ENCODE peak calls at places on chromosomes 3 and 15, in eight cellular contexts. Q, T, V, U, X, B, N and G are unnamed samples. For H3K4me1 and H3K27me3, the result is how much of the 10 kb centered on the place peaks cover.

GRCh38 chr3:191236635-191237034 is 37.6 kb downstream of the OSTN start:
- DNase-seq in Q (no peak), T (no peak), V (no peak), U (no peak), X (no peak), B (no peak), N (peak), G (no peak)

GRCh38 chr15:70169147-70169546 is 71.4 kb upstream of the TLE3 start:
- DNase-seq in Q (no peak), T (no peak), V (no peak), U (no peak), X (no peak), B (no peak), N (no peak), G (no peak)

GRCh38 chr15:87916208-87916607 is 340.3 kb downstream of the NTRK3 start:
- DNase-seq in Q (no peak), T (no peak), V (no peak), U (no peak), X (no peak), B (no peak), N (no peak), G (no peak)

GRCh38 chr3:69370156-69370944 is 15.5 kb downstream of the FRMD4B start:
- DNase-seq in Q (peak), T (peak), V (peak), U (no peak), X (peak), B (peak), N (no peak), G (no peak)

GRCh38 chr3:165355316-165355715 is 159.1 kb upstream of the SLITRK3 start:
- DNase-seq in Q (no peak), T (no peak), V (no peak), U (no peak), X (no peak), B (no peak), N (no peak), G (no peak)

GRCh38 chr3:8301977-8302589 is 199.5 kb upstream of the LMCD1 start:
- DNase-seq in Q (no peak), T (no peak), V (no peak), U (peak), X (no peak), B (no peak), N (peak), G (peak)

GRCh38 chr3:20068512-20069177 is 28.4 kb downstream of the KAT2B start:
- DNase-seq in Q (no peak), T (no peak), V (no peak), U (no peak), X (no peak), B (no peak), N (no peak), G (no peak)

GRCh38 chr3:112604536-112604935 is 36.4 kb downstream of the CCDC80 start:
- DNase-seq in Q (no peak), T (no peak), V (no peak), U (no peak), X (no peak), B (no peak), N (peak), G (no peak)

GRCh38 chr3:151709847-151710246 is 23.9 kb upstream of the AADACL2 start:
- DNase-seq in Q (no peak), T (no peak), V (no peak), U (no peak), X (no peak), B (no peak), N (peak), G (no peak)

GRCh38 chr3:1700650-1701049 is 398.0 kb upstream of the CNTN4 start:
- DNase-seq in Q (no peak), T (no peak), V (no peak), U (no peak), X (no peak), B (no peak), N (no peak), G (no peak)

GRCh38 chr15:85974742-85975141 is 104.9 kb upstream of the AGBL1 start:
- DNase-seq in Q (no peak), T (no peak), V (no peak), U (no peak), X (no peak), B (no peak), N (no peak), G (no peak)

GRCh38 chr3:66836363-66837152 is 161.5 kb upstream of the KBTBD8 start:
- DNase-seq in Q (no peak), T (no peak), V (no peak), U (no peak), X (no peak), B (no peak), N (peak), G (no peak)

GRCh38 chr3:13612829-13613228 is 63.9 kb downstream of the FBLN2 start:
- DNase-seq in Q (no peak), T (peak), V (peak), U (no peak), X (peak), B (peak), N (peak), G (no peak)

GRCh38 chr15:90675464-90675863 is 41.7 kb upstream of the BLM start:
- DNase-seq in Q (no peak), T (no peak), V (no peak), U (no peak), X (no peak), B (no peak), N (no peak), G (no peak)

GRCh38 chr3:124974691-124975090 is 40.1 kb upstream of the MUC13 start:
- DNase-seq in Q (no peak), T (no peak), V (no peak), U (no peak), X (no peak), B (peak), N (no peak), G (no peak)

GRCh38 chr3:112638327-112639020 is 2.5 kb downstream of the CCDC80 start:
- DNase-seq in Q (no peak), T (no peak), V (peak), U (no peak), X (no peak), B (peak), N (no peak), G (no peak)

GRCh38 chr3:78277793-78278192 is 1237.9 kb downstream of the ROBO2 start:
- DNase-seq in Q (no peak), T (no peak), V (no peak), U (no peak), X (no peak), B (no peak), N (no peak), G (no peak)

GRCh38 chr15:80925597-80926059 is 64.0 kb downstream of the MESD start:
- DNase-seq in Q (no peak), T (no peak), V (no peak), U (no peak), X (no peak), B (no peak), N (no peak), G (no peak)

GRCh38 chr3:196528639-196529233 is 13.6 kb upstream of the SMCO1 start:
- DNase-seq in Q (peak), T (no peak), V (peak), U (peak), X (peak), B (peak), N (peak), G (peak)

GRCh38 chr3:37295925-37296324 is 121.5 kb upstream of the LRRFIP2 start:
- DNase-seq in Q (no peak), T (no peak), V (no peak), U (no peak), X (no peak), B (no peak), N (peak), G (no peak)

GRCh38 chr3:149566296-149566945 is 91.4 kb downstream of the WWTR1 start:
- DNase-seq in Q (no peak), T (no peak), V (no peak), U (no peak), X (no peak), B (no peak), N (peak), G (no peak)

GRCh38 chr3:31232049-31233040 is 300.4 kb upstream of the STT3B start:
- DNase-seq in Q (peak), T (no peak), V (peak), U (no peak), X (no peak), B (no peak), N (no peak), G (no peak)

GRCh38 chr3:192038726-192039125 is 577.8 kb downstream of the PYDC2 start:
- DNase-seq in Q (no peak), T (no peak), V (no peak), U (no peak), X (no peak), B (no peak), N (no peak), G (no peak)

GRCh38 chr3:29759443-29760033 is 478.7 kb downstream of the RBMS3 start:
- DNase-seq in Q (peak), T (no peak), V (no peak), U (no peak), X (no peak), B (no peak), N (peak), G (no peak)

GRCh38 chr15:28125673-28126651 is 26.8 kb upstream of the OCA2 start:
- DNase-seq in Q (no peak), T (no peak), V (no peak), U (peak), X (peak), B (no peak), N (peak), G (no peak)

GRCh38 chr3:98508582-98508981 is 11.1 kb downstream of the OR5K2 start:
- DNase-seq in Q (no peak), T (no peak), V (no peak), U (no peak), X (no peak), B (no peak), N (no peak), G (no peak)

GRCh38 chr15:87167706-87168105 is 1088.0 kb downstream of the AGBL1 start:
- DNase-seq in Q (no peak), T (no peak), V (no peak), U (no peak), X (no peak), B (no peak), N (no peak), G (no peak)

GRCh38 chr3:115788921-115789470 is 165.7 kb downstream of the GAP43 start:
- DNase-seq in Q (no peak), T (no peak), V (no peak), U (no peak), X (no peak), B (no peak), N (peak), G (no peak)

GRCh38 chr3:103786296-103786695 is 1351.5 kb downstream of the ZPLD1 start:
- DNase-seq in Q (no peak), T (no peak), V (no peak), U (no peak), X (no peak), B (no peak), N (no peak), G (no peak)

GRCh38 chr3:119011528-119011927 is 23.1 kb downstream of the IGSF11 start:
- DNase-seq in Q (no peak), T (no peak), V (no peak), U (no peak), X (no peak), B (no peak), N (no peak), G (no peak)

DNA sequence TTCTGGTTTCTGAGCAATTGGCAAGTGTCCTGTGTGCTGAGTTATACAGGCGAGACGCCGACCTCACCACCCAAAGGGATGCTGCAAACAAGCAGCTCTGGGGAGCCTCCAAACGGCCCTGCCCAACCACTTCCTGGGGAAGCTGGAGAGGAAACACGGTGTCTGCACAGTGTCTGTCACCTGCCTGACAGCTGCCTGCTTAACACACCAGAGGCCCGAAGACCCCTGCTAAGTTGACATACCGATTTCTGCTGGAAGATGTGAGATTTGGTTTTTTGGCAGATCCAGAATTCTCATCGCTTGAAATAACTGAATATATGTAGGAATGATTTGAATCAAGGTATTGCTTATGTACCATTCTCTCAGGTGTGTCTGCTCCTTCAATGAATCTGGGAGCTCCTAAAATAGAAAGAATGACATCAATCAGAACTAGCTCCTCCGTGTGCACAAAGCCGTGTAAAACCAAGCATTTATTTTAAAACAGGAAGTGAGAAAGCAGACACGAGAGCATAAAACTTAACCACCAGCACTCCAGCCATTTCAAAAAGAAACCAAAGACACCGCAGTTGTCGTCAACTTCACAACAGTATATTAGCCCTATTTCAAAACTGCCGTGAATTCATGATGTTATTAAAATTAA is 27.2 kb downstream of the LRRC2 start:
- DNase-seq in Q (peak), T (no peak), V (peak), U (no peak), X (peak), B (peak), N (peak), G (no peak)
- H3K4me3 ChIP-seq in Q (peak), T (peak), V (no peak), U (no peak), X (no peak), B (no peak), N (no peak), G (no peak)

DNA sequence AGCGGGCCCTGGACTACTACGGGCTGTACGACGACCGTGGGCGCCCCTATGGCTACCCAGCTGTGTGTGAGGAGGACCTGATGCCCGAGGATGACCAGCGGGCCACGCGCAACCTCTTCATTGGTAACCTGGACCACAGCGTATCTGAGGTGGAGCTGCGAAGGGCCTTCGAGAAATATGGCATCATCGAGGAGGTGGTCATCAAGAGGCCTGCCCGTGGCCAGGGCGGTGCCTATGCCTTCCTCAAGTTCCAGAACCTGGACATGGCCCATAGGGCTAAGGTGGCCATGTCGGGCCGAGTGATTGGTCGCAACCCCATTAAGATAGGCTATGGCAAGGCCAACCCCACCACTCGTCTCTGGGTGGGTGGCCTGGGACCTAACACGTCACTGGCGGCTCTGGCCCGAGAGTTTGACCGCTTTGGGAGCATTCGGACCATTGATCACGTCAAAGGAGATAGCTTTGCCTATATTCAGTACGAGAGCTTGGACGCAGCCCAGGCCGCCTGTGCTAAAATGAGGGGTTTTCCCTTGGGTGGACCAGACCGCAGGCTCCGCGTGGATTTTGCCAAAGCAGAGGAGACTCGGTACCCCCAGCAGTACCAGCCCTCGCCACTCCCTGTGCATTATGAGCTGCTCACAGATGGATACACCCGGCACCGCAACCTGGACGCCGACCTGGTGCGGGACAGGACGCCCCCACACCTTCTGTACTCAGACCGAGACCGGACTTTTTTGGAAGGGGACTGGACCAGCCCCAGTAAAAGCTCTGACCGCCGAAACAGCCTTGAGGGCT is 1.4 kb downstream of the RBM15B start:
- DNase-seq in Q (no peak), T (no peak), V (no peak), U (no peak), X (no peak), B (no peak), N (no peak), G (no peak)
- H3K4me1 ChIP-seq in Q (under half), T (half or more), V (half or more), U (under half), X (under half), B (under half), N (under half), G (under half)

DNA sequence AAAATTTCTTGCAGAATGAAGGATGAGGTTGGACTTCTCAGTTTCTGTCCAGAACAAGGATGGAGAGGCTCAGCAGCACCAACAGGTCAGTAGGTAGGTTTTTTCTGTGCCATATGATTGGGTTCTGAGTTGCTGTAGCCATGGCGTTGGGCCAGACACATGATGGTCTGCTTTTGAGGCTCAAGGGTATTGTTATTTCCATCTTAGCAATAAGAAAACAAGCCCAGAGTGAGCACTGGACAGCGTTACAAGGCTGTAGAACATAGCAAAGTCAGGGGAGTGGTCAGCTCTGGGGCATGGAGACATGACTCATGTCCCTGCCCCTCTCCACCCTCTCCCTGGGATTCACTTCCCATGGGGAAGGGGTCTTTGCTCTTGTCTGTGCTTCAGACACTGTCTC is 137.6 kb upstream of the TOPAZ1 start:
- DNase-seq in Q (no peak), T (no peak), V (no peak), U (no peak), X (no peak), B (no peak), N (no peak), G (no peak)
- H3K27me3 ChIP-seq in Q (under half), T (under half), V (under half), U (under half), X (under half), B (under half), N (under half), G (under half)

DNA sequence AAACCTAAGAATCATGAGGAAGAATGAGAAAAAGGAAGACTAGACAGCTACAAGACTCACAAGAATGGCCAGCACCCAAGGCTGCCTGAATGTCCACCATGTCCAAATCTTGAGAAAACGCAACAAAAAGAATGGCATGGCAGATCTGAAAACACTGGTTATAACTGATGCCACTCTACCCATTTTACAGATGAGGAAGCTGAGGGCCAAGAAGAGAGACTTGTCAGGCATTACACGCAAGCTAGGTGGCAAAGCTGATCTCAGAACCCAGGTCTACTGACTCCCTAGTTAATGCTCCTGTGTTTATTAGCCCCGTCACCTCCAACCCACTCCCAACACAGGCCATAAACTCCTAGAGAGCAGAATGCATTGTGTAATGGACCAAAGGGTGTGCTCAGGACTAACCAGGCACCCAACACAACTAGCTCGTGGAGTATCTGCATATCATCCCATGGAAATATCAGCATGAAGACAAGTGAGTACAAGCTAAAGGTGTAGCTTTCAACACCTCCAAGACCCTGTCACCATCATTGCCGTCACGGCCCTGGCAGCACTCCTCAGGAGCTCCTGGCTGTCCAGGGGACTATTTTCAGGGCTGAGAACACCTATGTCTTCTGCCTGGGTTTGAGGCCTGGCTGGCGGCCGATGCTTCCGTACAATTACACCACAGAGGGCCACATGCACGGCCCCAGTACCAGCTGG is 111.7 kb downstream of the XXYLT1 start:
- DNase-seq in Q (no peak), T (no peak), V (no peak), U (no peak), X (no peak), B (no peak), N (no peak), G (no peak)
- H3K4me3 ChIP-seq in Q (no peak), T (no peak), V (no peak), U (no peak), X (no peak), B (no peak), N (no peak), G (no peak)

DNA sequence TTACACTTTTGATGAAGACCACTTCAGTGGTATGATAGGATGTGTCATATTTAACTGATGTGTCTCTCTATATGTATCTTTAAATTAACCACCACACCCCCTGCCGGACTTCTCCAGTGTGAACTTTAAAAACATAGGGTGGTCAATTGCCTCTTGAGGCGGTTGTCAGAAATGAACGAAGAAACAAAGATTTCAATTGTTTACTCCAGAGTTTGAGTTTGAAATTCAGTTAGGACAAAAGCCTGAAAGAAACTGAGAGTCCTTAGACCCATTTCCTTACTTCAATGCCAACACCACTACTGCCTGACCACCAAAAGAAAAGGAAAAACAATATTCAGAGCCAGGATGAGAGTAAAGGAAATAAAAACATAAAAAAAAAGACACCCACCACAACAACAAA is 40.2 kb downstream of the VGLL3 start:
- DNase-seq in Q (no peak), T (no peak), V (no peak), U (no peak), X (no peak), B (no peak), N (no peak), G (no peak)
- H3K4me1 ChIP-seq in Q (under half), T (under half), V (under half), U (under half), X (under half), B (under half), N (under half), G (under half)